ENCODE peak calls at places on chromosomes 7 and 10, in seven cellular contexts. W is K562, S is HCT116, M is SK-N-SH, O is HepG2, K is GM12878, E is H1. D is an unnamed sample.
A peak's percentile ranks its signal among the peaks of the same experiment; 100 is the strongest.

GRCh38 chr7:115015619-115016018 is 93.7 kb downstream of the MDFIC start:
- DNase-seq in W (no peak), S (no peak), M (no peak), O (no peak), K (no peak), E (no peak), D (no peak)

GRCh38 chr10:79444243-79445119 is 943 bp downstream of the ZCCHC24 start:
- DNase-seq in W (peak; percentile 75), S (no peak), M (peak; percentile 78), O (no peak), K (no peak), E (no peak), D (peak; percentile 73)

GRCh38 chr7:47737606-47738005 is 155.7 kb upstream of the TNS3 start:
- DNase-seq in W (no peak), S (no peak), M (no peak), O (no peak), K (no peak), E (no peak), D (no peak)

GRCh38 chr7:31082450-31082849 is 30.3 kb downstream of the ADCYAP1R1 start:
- DNase-seq in W (no peak), S (no peak), M (no peak), O (no peak), K (no peak), E (no peak), D (no peak)

GRCh38 chr7:3412871-3413270 is 111.8 kb downstream of the SDK1 start:
- DNase-seq in W (no peak), S (no peak), M (no peak), O (no peak), K (no peak), E (no peak), D (no peak)

GRCh38 chr10:114376523-114376922 is 27.8 kb downstream of the AFAP1L2 start:
- DNase-seq in W (no peak), S (no peak), M (no peak), O (no peak), K (no peak), E (no peak), D (no peak)

GRCh38 chr7:131904750-131905327 is 348.4 kb upstream of the PODXL start:
- DNase-seq in W (no peak), S (no peak), M (no peak), O (no peak), K (no peak), E (no peak), D (no peak)

GRCh38 chr10:43111921-43112607 is 26.2 kb upstream of the CSGALNACT2 start:
- DNase-seq in W (no peak), S (no peak), M (no peak), O (no peak), K (no peak), E (no peak), D (no peak)

GRCh38 chr10:43057831-43058340 is 19.0 kb upstream of the RET start:
- DNase-seq in W (no peak), S (no peak), M (no peak), O (no peak), K (no peak), E (no peak), D (no peak)

GRCh38 chr7:23403970-23404369 is 66.3 kb downstream of the IGF2BP3 start:
- DNase-seq in W (no peak), S (no peak), M (no peak), O (no peak), K (no peak), E (no peak), D (no peak)

GRCh38 chr10:75470901-75471300 is 39.5 kb downstream of the LRMDA start:
- DNase-seq in W (no peak), S (no peak), M (no peak), O (no peak), K (no peak), E (no peak), D (no peak)

GRCh38 chr10:71694567-71694968 is 25.0 kb downstream of the C10orf105 start:
- DNase-seq in W (no peak), S (no peak), M (no peak), O (no peak), K (peak; percentile 78), E (no peak), D (no peak)

GRCh38 chr10:104260775-104261115 is 6.1 kb downstream of the GSTO1 start:
- DNase-seq in W (peak; percentile 61), S (no peak), M (no peak), O (no peak), K (no peak), E (no peak), D (no peak)

GRCh38 chr10:100529473-100530298 is at the start of gene NDUFB8:
- DNase-seq in W (peak; percentile 86), S (peak; percentile 81), M (peak; percentile 89), O (peak; percentile 70), K (peak; percentile 53), E (peak; percentile 49), D (peak; percentile 94)

GRCh38 chr10:16437540-16437894 is 707 bp downstream of the PTER start:
- DNase-seq in W (no peak), S (no peak), M (no peak), O (peak; percentile 44), K (no peak), E (no peak), D (no peak)

GRCh38 chr7:139730746-139731612 is 46.8 kb downstream of the HIPK2 start:
- DNase-seq in W (no peak), S (no peak), M (no peak), O (no peak), K (no peak), E (no peak), D (peak; percentile 66)

GRCh38 chr7:142584765-142585164 is 164.5 kb upstream of the PRSS1 start:
- DNase-seq in W (no peak), S (no peak), M (no peak), O (no peak), K (no peak), E (no peak), D (no peak)

GRCh38 chr10:104622598-104623209 is 18.4 kb upstream of the SORCS3 start:
- DNase-seq in W (peak; percentile 14), S (peak; percentile 55), M (peak; percentile 62), O (peak; percentile 16), K (no peak), E (no peak), D (peak; percentile 80)

GRCh38 chr7:158975526-158976467 is 119.4 kb downstream of the DYNC2I1 start:
- DNase-seq in W (peak; percentile 87), S (no peak), M (no peak), O (peak; percentile 56), K (no peak), E (no peak), D (peak; percentile 66)

GRCh38 chr7:43905954-43906326 is 456 bp downstream of the URGCP start:
- DNase-seq in W (peak; percentile 45), S (no peak), M (peak; percentile 89), O (peak; percentile 14), K (no peak), E (no peak), D (peak; percentile 60)

GRCh38 chr10:85558533-85558932 is 808.1 kb downstream of the GRID1 start:
- DNase-seq in W (no peak), S (no peak), M (no peak), O (no peak), K (no peak), E (no peak), D (no peak)

GRCh38 chr10:74635655-74636054 is 190.7 kb upstream of the KAT6B start:
- DNase-seq in W (no peak), S (no peak), M (no peak), O (no peak), K (no peak), E (no peak), D (no peak)

GRCh38 chr7:47663841-47664240 is 81.9 kb upstream of the TNS3 start:
- DNase-seq in W (no peak), S (no peak), M (no peak), O (no peak), K (no peak), E (no peak), D (no peak)

GRCh38 chr7:71480814-71481213 is 348.9 kb downstream of the GALNT17 start:
- DNase-seq in W (no peak), S (no peak), M (no peak), O (no peak), K (no peak), E (no peak), D (no peak)

GRCh38 chr10:5575482-5576153 is 50.9 kb downstream of the CALML3 start:
- DNase-seq in W (no peak), S (no peak), M (no peak), O (no peak), K (no peak), E (no peak), D (no peak)

GRCh38 chr10:71085689-71086438 is 126.5 kb upstream of the UNC5B start:
- DNase-seq in W (no peak), S (no peak), M (no peak), O (no peak), K (no peak), E (no peak), D (no peak)

GRCh38 chr10:14507156-14507555 is 176.4 kb upstream of the FRMD4A start:
- DNase-seq in W (no peak), S (no peak), M (no peak), O (no peak), K (no peak), E (no peak), D (no peak)

GRCh38 chr7:4774804-4775280 is 581 bp upstream of the AP5Z1 start:
- DNase-seq in W (peak; percentile 39), S (peak; percentile 18), M (peak; percentile 72), O (peak; percentile 48), K (no peak), E (no peak), D (peak; percentile 72)
- TF ChIP-seq JUND in W (no peak), S (no peak), M (no peak), O (no peak), K (no peak), E (no peak), D (no peak)

GRCh38 chr10:11149499-11149898 is 131.8 kb downstream of the CELF2 start:
- DNase-seq in W (peak; percentile 26), S (no peak), M (no peak), O (no peak), K (no peak), E (no peak), D (no peak)
- TF ChIP-seq JUND in W (no peak), S (no peak), M (no peak), O (no peak), K (no peak), E (no peak), D (no peak)

GRCh38 chr7:55877308-55877707 is 9.9 kb upstream of the ZNF713 start:
- DNase-seq in W (no peak), S (no peak), M (no peak), O (no peak), K (no peak), E (no peak), D (no peak)
- TF ChIP-seq JUND in W (no peak), S (no peak), M (no peak), O (no peak), K (no peak), E (no peak), D (no peak)

DNA sequence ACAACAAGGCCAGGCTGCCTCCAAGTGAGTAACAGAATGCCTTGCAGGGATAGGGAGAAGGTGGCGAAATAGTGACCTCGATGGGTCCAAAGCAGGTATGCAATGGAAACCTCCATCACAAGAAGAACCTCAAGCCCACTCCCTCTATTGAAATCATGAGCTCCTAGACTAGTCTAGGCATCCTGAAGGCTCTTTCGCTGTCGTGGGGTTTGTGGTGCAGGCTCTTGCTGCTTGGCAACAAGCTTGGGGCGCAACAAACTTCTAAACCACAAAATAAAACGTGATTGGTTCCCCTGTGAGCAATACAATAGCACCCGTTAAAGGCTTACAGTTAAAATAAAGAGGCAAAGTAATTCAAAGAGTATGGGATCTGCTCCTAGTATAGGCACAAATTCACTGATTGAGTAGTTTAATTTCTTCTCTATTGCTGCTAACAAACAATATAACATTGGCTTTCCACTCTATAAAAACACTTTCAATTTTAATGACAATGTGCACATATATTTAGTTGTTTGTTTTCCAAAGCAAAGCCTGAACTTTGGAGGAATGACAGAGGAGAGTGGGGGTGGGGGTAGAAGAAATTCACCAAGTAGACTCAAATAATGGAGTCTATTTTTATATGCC is 64.1 kb downstream of the C10orf67 start:
- DNase-seq in W (no peak), S (no peak), M (no peak), O (no peak), K (no peak), E (peak; percentile 51), D (no peak)
- TF ChIP-seq JUND in W (no peak), S (no peak), M (no peak), O (no peak), K (no peak), E (no peak), D (no peak)